ENCODE peak calls at places on chromosomes 5 and 9, in eight cellular contexts. V is HS-5, Z is NCI-H1105, B is fibroblast of the aortic adventitia, A is Right ventricle myocardium superior, N is hypothalamus, G is iris pigment epithelial cell, E is NCI-H69. O is an unnamed sample.

GRCh38 chr9:10534863-10535262 is 77.9 kb downstream of the PTPRD start:
- DNase-seq in V (no peak), Z (peak; percentile 41), B (no peak), A (no peak), N (no peak), G (no peak), E (peak; percentile 18), O (no peak)

GRCh38 chr5:98911221-98912040 is 17.4 kb downstream of the CHD1 start:
- DNase-seq in V (no peak), Z (no peak), B (no peak), A (no peak), N (no peak), G (peak; percentile 81), E (peak; percentile 89), O (no peak)

GRCh38 chr9:91489391-91489899 is 65.8 kb upstream of the NFIL3 start:
- DNase-seq in V (no peak), Z (no peak), B (peak; percentile 72), A (no peak), N (no peak), G (peak; percentile 39), E (no peak), O (no peak)

GRCh38 chr5:132760043-132760420 is 12.8 kb downstream of the CCNI2 start:
- DNase-seq in V (no peak), Z (no peak), B (no peak), A (no peak), N (no peak), G (no peak), E (no peak), O (no peak)

GRCh38 chr5:136686192-136686872 is 321.0 kb upstream of the TRPC7 start:
- DNase-seq in V (no peak), Z (no peak), B (peak; percentile 49), A (no peak), N (no peak), G (peak; percentile 37), E (peak; percentile 24), O (no peak)

GRCh38 chr5:154610321-154611154 is 132.5 kb upstream of the HAND1 start:
- DNase-seq in V (no peak), Z (peak; percentile 25), B (peak; percentile 70), A (peak; percentile 79), N (peak; percentile 60), G (peak; percentile 66), E (peak; percentile 86), O (peak; percentile 56)

GRCh38 chr5:153542536-153542935 is 52.1 kb downstream of the GRIA1 start:
- DNase-seq in V (no peak), Z (no peak), B (no peak), A (no peak), N (no peak), G (peak; percentile 40), E (peak; percentile 16), O (no peak)

GRCh38 chr5:130337179-130337888 is 433.1 kb downstream of the CHSY3 start:
- DNase-seq in V (peak; percentile 64), Z (no peak), B (peak; percentile 87), A (no peak), N (no peak), G (peak; percentile 76), E (no peak), O (no peak)